ENCODE peak calls at places on chromosomes 2 and 18, in ten cellular contexts. W is CD4-positive, alpha-beta T cell; O is transverse colon; M is cardiac muscle cell; G is GM23338; L is endothelial cell; F is heart left ventricle; D is cardiac fibroblast; Y is mesothelial cell of epicardium; Q is progenitor cell of endocrine pancreas. C is an unnamed sample.

GRCh38 chr2:42793314-42794270 is 1.2 kb upstream of the HAAO start:
- DNase-seq in G (peak; percentile 62), O (no peak), Y (no peak), M (no peak), Q (no peak), D (no peak), W (no peak), F (no peak), L (no peak), C (peak; percentile 48)

GRCh38 chr2:170218456-170218855 is 40.5 kb downstream of the MYO3B start:
- DNase-seq in L (no peak), W (no peak), F (no peak), D (no peak), M (no peak), G (no peak), O (no peak), Q (no peak), Y (no peak), C (no peak)

GRCh38 chr18:58572181-58572580 is 56.7 kb downstream of the ALPK2 start:
- DNase-seq in W (no peak), D (peak; percentile 96), Y (no peak), Q (no peak), F (no peak), G (no peak), O (peak; percentile 20), L (no peak), M (no peak), C (no peak)

GRCh38 chr18:66754335-66754734 is 150.4 kb upstream of the CDH19 start:
- DNase-seq in W (no peak), D (no peak), M (no peak), F (no peak), L (no peak), O (no peak), Q (no peak), Y (no peak), G (no peak), C (no peak)

GRCh38 chr2:234275515-234275914 is 221.4 kb downstream of the ARL4C start:
- DNase-seq in Y (no peak), M (peak; percentile 19), O (no peak), F (no peak), L (no peak), W (no peak), G (no peak), Q (no peak), D (no peak), C (no peak)

GRCh38 chr2:23615216-23616020 is 230.4 kb downstream of the KLHL29 start:
- DNase-seq in D (no peak), Q (no peak), L (no peak), W (no peak), F (no peak), Y (no peak), G (no peak), M (no peak), O (no peak), C (no peak)

GRCh38 chr2:207288628-207289027 is 122.9 kb upstream of the KLF7 start:
- DNase-seq in Q (no peak), W (no peak), M (no peak), G (no peak), F (no peak), O (no peak), Y (no peak), D (no peak), L (no peak), C (no peak)

GRCh38 chr2:16210841-16211240 is 270.5 kb downstream of the MYCN start:
- DNase-seq in L (no peak), M (no peak), W (no peak), Q (no peak), O (no peak), Y (no peak), D (no peak), G (no peak), F (no peak), C (no peak)

GRCh38 chr2:203972066-203972465 is 35.5 kb downstream of the ICOS start:
- DNase-seq in Y (no peak), L (no peak), G (no peak), D (no peak), M (no peak), O (no peak), Q (no peak), F (no peak), W (no peak), C (no peak)

GRCh38 chr18:77144451-77145118 is 12.0 kb upstream of the MBP start:
- DNase-seq in Y (peak; percentile 5), L (no peak), G (no peak), Q (no peak), F (no peak), M (peak; percentile 37), W (no peak), D (no peak), O (no peak), C (no peak)

GRCh38 chr18:7725897-7726296 is 158.8 kb downstream of the PTPRM start:
- DNase-seq in L (no peak), D (no peak), G (no peak), M (no peak), Q (no peak), O (no peak), W (no peak), F (no peak), Y (no peak), C (no peak)

GRCh38 chr2:73939419-73939818 is 12.7 kb downstream of the DGUOK start:
- DNase-seq in F (peak; percentile 52), L (no peak), W (peak; percentile 39), Y (no peak), O (no peak), M (no peak), Q (no peak), D (peak; percentile 51), G (peak; percentile 54), C (no peak)
- TF ChIP-seq CTCF in F (no peak), L (no peak), W (peak; percentile 21), Y (no peak), O (no peak), M (peak; percentile 2), Q (no peak), D (no peak), G (peak; percentile 58), C (no peak)

DNA sequence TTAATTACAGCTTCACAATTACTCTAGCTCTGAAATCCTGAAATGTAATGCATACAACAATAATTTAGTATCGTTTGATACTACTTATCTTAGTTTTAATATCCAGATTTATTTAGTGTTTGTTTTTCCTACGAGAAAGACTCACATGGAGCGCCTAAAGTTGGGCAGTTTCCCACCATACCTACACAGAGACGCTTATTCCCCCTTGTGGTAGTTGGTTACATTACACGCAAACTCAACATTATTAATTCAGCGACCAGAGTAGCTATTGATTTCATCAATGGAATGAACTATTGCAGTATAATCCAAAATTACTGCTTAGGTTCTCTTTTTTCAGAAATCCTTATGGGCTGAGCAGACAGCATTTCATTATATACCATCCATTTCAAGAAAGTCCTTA is 164.0 kb upstream of the REG3G start:
- DNase-seq in D (no peak), O (no peak), Q (no peak), L (peak; percentile 28), F (no peak), W (no peak), G (peak; percentile 74), M (peak; percentile 17), Y (no peak), C (peak; percentile 37)
- TF ChIP-seq CTCF in D (peak; percentile 19), O (peak; percentile 34), Q (peak; percentile 45), L (peak; percentile 86), F (no peak), W (no peak), G (peak; percentile 77), M (peak; percentile 24), Y (peak; percentile 52), C (peak; percentile 45)

GRCh38 chr2:217932661-217933325 is 70.0 kb downstream of the TNS1 start:
- DNase-seq in M (no peak), Q (no peak), D (peak; percentile 52), F (peak; percentile 70), L (no peak), O (no peak), Y (no peak), W (no peak), G (peak; percentile 39), C (no peak)
- TF ChIP-seq CTCF in M (peak; percentile 19), Q (peak; percentile 15), D (peak; percentile 11), F (no peak), L (no peak), O (no peak), Y (no peak), W (no peak), G (peak; percentile 51), C (no peak)

DNA sequence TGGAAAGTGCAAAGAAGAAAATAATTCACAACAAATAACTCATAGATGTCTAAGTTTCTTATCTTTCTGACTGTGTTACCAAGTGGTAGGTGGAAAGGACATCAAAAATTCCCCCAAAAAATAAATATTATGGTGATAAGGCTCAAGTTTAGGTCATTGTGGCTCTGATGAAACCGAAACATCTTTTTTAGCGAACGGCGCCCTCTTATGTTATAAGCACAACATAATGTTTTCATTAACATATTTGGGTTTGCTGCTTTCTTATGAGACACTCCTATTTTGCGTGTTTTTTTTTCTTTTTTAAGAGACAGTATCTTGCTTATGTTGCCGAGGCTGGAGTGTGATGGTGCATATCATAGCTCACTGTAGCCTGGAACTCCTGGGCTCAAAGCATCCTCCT is 38.6 kb upstream of the SLC35G4 start:
- DNase-seq in O (no peak), D (peak; percentile 14), M (no peak), Y (no peak), W (no peak), G (peak; percentile 29), F (no peak), L (no peak), Q (no peak), C (no peak)
- TF ChIP-seq CTCF in O (no peak), D (no peak), M (peak; percentile 35), Y (no peak), W (no peak), G (peak; percentile 48), F (no peak), L (peak; percentile 40), Q (peak; percentile 28), C (peak; percentile 33)

DNA sequence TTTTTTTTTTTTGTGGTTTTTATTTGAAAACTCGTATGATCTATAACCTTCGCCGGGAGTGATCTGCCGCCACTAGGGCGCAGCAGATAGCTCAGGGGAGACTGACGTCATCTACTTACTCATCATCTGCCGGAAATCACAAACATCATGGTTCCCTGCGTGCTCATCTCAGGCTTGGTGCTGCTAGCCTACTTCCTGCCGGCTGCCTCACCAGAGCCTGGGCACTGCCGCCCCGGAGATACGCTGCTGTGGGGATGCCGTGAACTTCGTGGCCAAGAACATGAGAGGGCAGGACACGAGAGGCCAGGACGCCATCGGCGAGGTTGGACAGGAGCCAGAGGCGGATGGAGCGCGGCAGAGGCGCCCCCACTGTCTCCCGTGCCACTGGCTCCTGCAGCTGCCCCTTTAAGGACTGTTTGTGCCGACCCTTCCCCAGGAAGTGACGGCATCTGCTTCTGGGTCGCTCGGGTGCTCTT is 68.8 kb downstream of the DOK6 start:
- DNase-seq in Q (no peak), G (peak; percentile 80), F (no peak), O (no peak), W (peak; percentile 17), Y (no peak), D (no peak), L (peak; percentile 22), M (no peak), C (peak; percentile 20)
- TF ChIP-seq CTCF in Q (peak; percentile 23), G (peak; percentile 74), F (no peak), O (peak; percentile 9), W (peak; percentile 19), Y (no peak), D (no peak), L (peak; percentile 39), M (peak; percentile 21), C (peak; percentile 32)

C was measured in GM13977.